ENCODE peak calls at places on chromosome 7, in eight cellular contexts. D, E, O, Z, I, W, G and M are unnamed samples.

GRCh38 chr7:140525741-140526140 is 46.4 kb upstream of the MKRN1 start:
- DNase-seq in I (peak; percentile 24), Z (no peak), E (no peak), W (peak; percentile 63), D (no peak), G (no peak), O (peak; percentile 39), M (no peak)

GRCh38 chr7:91093181-91093580 is 171.1 kb upstream of the FZD1 start:
- DNase-seq in Z (no peak), E (no peak), G (no peak), I (no peak), D (no peak), W (no peak), O (no peak), M (no peak)

GRCh38 chr7:2313450-2314208 is 612 bp downstream of the SNX8 start:
- DNase-seq in W (peak; percentile 35), O (no peak), E (no peak), D (peak; percentile 64), G (no peak), Z (no peak), I (no peak), M (peak; percentile 49)

GRCh38 chr7:152924238-152924637 is 164.7 kb downstream of the ACTR3B start:
- DNase-seq in Z (no peak), I (no peak), O (no peak), D (no peak), G (no peak), E (no peak), W (no peak), M (no peak)

GRCh38 chr7:148084138-148084537 is 506.4 kb upstream of the C7orf33 start:
- DNase-seq in Z (no peak), E (peak; percentile 62), O (peak; percentile 35), G (no peak), I (no peak), D (no peak), W (peak; percentile 46), M (peak; percentile 64)

GRCh38 chr7:41940760-41941343 is 238.0 kb upstream of the INHBA start:
- DNase-seq in W (peak; percentile 68), O (peak; percentile 84), D (peak; percentile 81), I (peak; percentile 30), Z (peak; percentile 57), E (peak; percentile 71), G (peak; percentile 72), M (peak; percentile 69)

GRCh38 chr7:319267-319661 is 29.3 kb downstream of the FOXL3 start:
- DNase-seq in G (no peak), I (no peak), Z (peak; percentile 24), E (no peak), W (no peak), O (no peak), D (no peak), M (no peak)

GRCh38 chr7:16753932-16754571 is 497 bp downstream of the TSPAN13 start:
- DNase-seq in G (peak; percentile 77), O (no peak), Z (peak; percentile 56), E (peak; percentile 75), I (no peak), D (no peak), W (peak; percentile 50), M (peak; percentile 68)

GRCh38 chr7:137130751-137131158 is 212.8 kb downstream of the PTN start:
- DNase-seq in E (no peak), Z (no peak), I (no peak), O (peak; percentile 34), D (no peak), G (no peak), W (no peak), M (no peak)

GRCh38 chr7:133135451-133135850 is 53.6 kb upstream of the CHCHD3 start:
- DNase-seq in O (no peak), Z (no peak), G (no peak), D (no peak), I (no peak), W (no peak), E (no peak), M (no peak)

GRCh38 chr7:17434841-17435692 is 136.6 kb downstream of the AHR start:
- DNase-seq in G (no peak), Z (no peak), E (no peak), D (no peak), I (no peak), W (no peak), O (no peak), M (no peak)

DNA sequence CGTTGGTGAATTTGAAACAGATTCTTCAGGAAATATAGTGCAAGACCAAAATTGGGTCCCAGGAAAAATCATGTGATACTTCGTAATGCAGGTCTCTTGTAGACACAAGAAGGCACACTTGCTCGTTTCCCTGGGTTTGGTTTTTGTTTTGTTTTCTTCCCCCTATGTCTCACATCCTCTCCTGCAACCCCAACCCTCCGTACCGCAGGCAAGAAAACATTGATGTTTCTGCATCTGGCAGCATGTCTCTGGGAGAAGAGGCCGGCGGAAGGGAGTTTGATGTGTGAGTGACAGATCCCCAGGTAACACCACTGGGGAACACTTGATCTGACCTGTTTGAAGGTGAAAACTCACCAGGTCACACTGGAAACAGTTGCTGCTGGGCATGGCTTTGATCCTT is 718.5 kb downstream of the AUTS2 start:
- DNase-seq in Z (no peak), I (no peak), D (no peak), O (no peak), G (no peak), E (no peak), W (no peak), M (no peak)
- TF ChIP-seq CTCF in Z (no peak), I (no peak), D (no peak), O (no peak), G (no peak), E (no peak), W (no peak), M (no peak)

GRCh38 chr7:35263396-35263795 is 9.5 kb upstream of the TBX20 start:
- DNase-seq in O (no peak), Z (peak; percentile 60), E (no peak), W (no peak), G (no peak), I (no peak), D (no peak), M (no peak)
- TF ChIP-seq CTCF in O (no peak), Z (no peak), E (no peak), W (no peak), G (no peak), I (no peak), D (no peak), M (no peak)

GRCh38 chr7:151352512-151352911 is 10.9 kb downstream of the NUB1 start:
- DNase-seq in G (no peak), E (no peak), Z (no peak), O (no peak), W (no peak), I (no peak), D (no peak), M (no peak)

GRCh38 chr7:151351967-151352366 is 10.4 kb downstream of the NUB1 start:
- DNase-seq in I (peak; percentile 40), G (no peak), W (no peak), O (no peak), E (no peak), D (no peak), Z (no peak), M (no peak)

GRCh38 chr7:151349507-151349853 is 7.9 kb downstream of the NUB1 start:
- DNase-seq in Z (no peak), I (no peak), G (no peak), E (no peak), W (peak; percentile 37), D (no peak), O (no peak), M (no peak)

GRCh38 chr7:151348970-151349369 is 7.4 kb downstream of the NUB1 start:
- DNase-seq in O (no peak), Z (no peak), E (no peak), G (no peak), I (no peak), D (no peak), W (no peak), M (no peak)

DNA sequence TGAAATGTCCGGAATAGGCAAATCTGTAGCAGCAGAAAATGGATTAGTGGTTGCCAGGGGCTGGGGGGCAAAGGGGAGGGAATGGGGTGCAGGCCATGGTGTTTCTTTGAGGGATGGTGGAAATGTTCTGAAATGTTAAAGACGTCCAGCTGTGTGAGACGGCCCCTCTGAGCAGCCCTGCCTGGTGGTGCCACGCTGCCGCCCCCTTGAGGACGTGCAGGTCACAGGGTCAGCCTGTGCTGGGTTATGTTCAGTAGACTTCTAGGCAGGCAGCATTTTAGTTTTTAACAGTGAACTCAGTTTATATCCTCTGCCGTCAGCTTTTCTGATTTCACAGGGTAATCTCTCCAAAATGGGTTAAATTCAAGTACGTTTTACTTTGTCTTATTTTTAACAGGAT is 9.4 kb downstream of the NUB1 start:
- DNase-seq in Z (no peak), I (no peak), W (peak; percentile 26), D (no peak), E (peak; percentile 75), O (no peak), G (no peak), M (peak; percentile 68)
- TF ChIP-seq CTCF in Z (no peak), I (no peak), W (no peak), D (no peak), E (peak; percentile 53), O (peak; percentile 17), G (no peak), M (peak; percentile 51)

GRCh38 chr7:117014673-117015133 is 61.4 kb downstream of the ST7 start:
- DNase-seq in W (peak; percentile 28), D (no peak), O (peak; percentile 65), G (no peak), E (no peak), Z (peak; percentile 74), I (no peak), M (no peak)

GRCh38 chr7:117014099-117014656 is 60.9 kb downstream of the ST7 start:
- DNase-seq in D (no peak), W (no peak), I (no peak), Z (no peak), G (no peak), E (no peak), O (no peak), M (no peak)

GRCh38 chr7:117011419-117012260 is 58.3 kb downstream of the ST7 start:
- DNase-seq in O (no peak), G (no peak), E (no peak), I (no peak), Z (no peak), W (no peak), D (no peak), M (no peak)

GRCh38 chr7:117010375-117011133 is 57.3 kb downstream of the ST7 start:
- DNase-seq in W (no peak), I (no peak), G (no peak), Z (no peak), O (peak; percentile 42), D (no peak), E (no peak), M (no peak)

DNA sequence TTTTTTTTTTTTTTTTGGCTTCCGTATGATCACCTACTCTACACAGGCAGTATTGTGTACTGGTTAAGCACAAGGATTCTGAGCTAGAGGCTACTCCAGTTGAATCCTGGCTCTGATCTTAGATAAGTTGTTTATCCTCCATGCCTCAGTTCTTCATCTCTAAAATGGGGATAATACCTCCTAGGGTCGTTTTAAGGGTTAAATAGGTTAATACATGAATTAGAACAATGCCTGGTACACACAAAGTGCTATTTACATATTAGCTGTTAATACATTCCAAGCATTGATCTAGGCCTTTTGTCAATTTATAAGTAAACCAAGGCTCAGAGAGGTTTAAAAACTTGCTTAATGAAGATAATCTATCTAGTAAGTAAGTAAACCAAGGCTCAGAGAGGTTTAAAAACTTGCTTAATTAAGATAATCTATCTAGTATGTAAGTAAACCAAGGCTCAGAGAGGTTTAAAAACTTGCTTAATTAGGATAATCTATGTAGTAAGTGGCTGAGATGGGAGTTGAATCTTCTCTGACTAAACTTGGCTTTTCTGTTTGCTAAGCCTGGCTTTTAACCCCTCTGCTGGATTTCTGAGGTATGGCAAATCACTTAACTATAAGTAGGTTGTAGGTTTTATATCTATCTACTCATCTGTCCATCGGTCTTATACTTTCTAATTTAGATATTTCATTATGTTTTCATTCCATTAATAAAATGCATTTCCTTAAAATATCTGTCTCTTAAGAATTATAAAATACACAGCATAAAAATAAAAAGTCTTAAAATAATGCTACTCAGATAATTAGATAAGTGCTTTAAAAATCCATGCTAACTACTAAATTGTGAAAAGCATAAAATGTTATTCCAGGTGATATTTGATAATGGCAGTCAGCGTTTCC is 59.2 kb downstream of the ST7 start:
- DNase-seq in Z (no peak), O (peak; percentile 59), I (no peak), D (no peak), E (no peak), W (no peak), G (no peak), M (peak; percentile 34)
- TF ChIP-seq CTCF in Z (no peak), O (peak; percentile 56), I (peak; percentile 51), D (no peak), E (no peak), W (no peak), G (peak; percentile 20), M (peak; percentile 50)